ENCODE peak calls at places on chromosomes 6 and 20, in four cellular contexts. S is colonic mucosa, J is AG09309, W is A549. M is an unnamed sample.

GRCh38 chr20:39871013-39871412 is 818.0 kb downstream of the MAFB start:
- DNase-seq in S (no peak), J (no peak), W (no peak), M (no peak)

GRCh38 chr6:33745558-33745957 is 1.1 kb downstream of the IP6K3 start:
- DNase-seq in S (no peak), J (no peak), W (no peak), M (no peak)

GRCh38 chr20:39021748-39022147 is 59.6 kb downstream of the DHX35 start:
- DNase-seq in S (no peak), J (no peak), W (no peak), M (no peak)

GRCh38 chr6:38179300-38179699 is 359.8 kb downstream of the ZFAND3 start:
- DNase-seq in S (no peak), J (no peak), W (no peak), M (no peak)

GRCh38 chr6:111721677-111722219 is 116.1 kb upstream of the TRAF3IP2 start:
- DNase-seq in S (peak), J (no peak), W (peak), M (peak)

GRCh38 chr6:107348224-107348623 is 111.1 kb downstream of the PDSS2 start:
- DNase-seq in S (no peak), J (no peak), W (peak), M (no peak)

GRCh38 chr20:20443509-20443908 is 75.6 kb downstream of the INSM1 start:
- DNase-seq in S (no peak), J (no peak), W (no peak), M (no peak)

GRCh38 chr6:48782230-48782629 is 671.2 kb upstream of the PTCHD4 start:
- DNase-seq in S (no peak), J (no peak), W (no peak), M (no peak)

GRCh38 chr6:111730835-111731234 is 125.2 kb upstream of the TRAF3IP2 start:
- DNase-seq in S (no peak), J (no peak), W (no peak), M (no peak)

GRCh38 chr20:35151739-35152138 is 4.6 kb upstream of the EDEM2 start:
- DNase-seq in S (no peak), J (no peak), W (no peak), M (no peak)

GRCh38 chr20:20552076-20552475 is 160.4 kb downstream of the RALGAPA2 start:
- DNase-seq in S (no peak), J (no peak), W (no peak), M (no peak)

GRCh38 chr6:135869857-135870256 is 18.4 kb downstream of the PDE7B start:
- DNase-seq in S (no peak), J (no peak), W (no peak), M (no peak)

GRCh38 chr6:122109075-122109474 is 290.4 kb upstream of the HSF2 start:
- DNase-seq in S (no peak), J (no peak), W (no peak), M (no peak)

GRCh38 chr6:7267521-7268091 is 45.4 kb downstream of the SSR1 start:
- DNase-seq in S (no peak), J (peak), W (peak), M (no peak)

GRCh38 chr6:133067960-133068359 is 173.2 kb upstream of the EYA4 start:
- DNase-seq in S (no peak), J (no peak), W (no peak), M (no peak)

GRCh38 chr20:58023781-58024180 is 204.7 kb downstream of the ANKRD60 start:
- DNase-seq in S (no peak), J (no peak), W (no peak), M (no peak)

GRCh38 chr6:3343089-3343901 is 84.5 kb downstream of the PSMG4 start:
- DNase-seq in S (no peak), J (no peak), W (no peak), M (peak)

GRCh38 chr20:43716757-43717615 is 9.8 kb downstream of the GTSF1L start:
- DNase-seq in S (no peak), J (no peak), W (no peak), M (no peak)

GRCh38 chr6:13188306-13188705 is 140.0 kb downstream of the TBC1D7 start:
- DNase-seq in S (no peak), J (no peak), W (no peak), M (no peak)

GRCh38 chr20:62346398-62347150 is 20.5 kb downstream of the LAMA5 start:
- DNase-seq in S (no peak), J (no peak), W (no peak), M (no peak)

GRCh38 chr6:131062245-131063027 is 609 bp downstream of the EPB41L2 start:
- DNase-seq in S (peak), J (no peak), W (no peak), M (peak)

GRCh38 chr6:169075211-169075621 is 178.4 kb downstream of the THBS2 start:
- DNase-seq in S (peak), J (peak), W (no peak), M (no peak)

GRCh38 chr6:56043076-56043475 is 167.7 kb upstream of the BMP5 start:
- DNase-seq in S (no peak), J (no peak), W (no peak), M (no peak)

GRCh38 chr6:77383026-77383425 is 80.3 kb downstream of the HTR1B start:
- DNase-seq in S (no peak), J (no peak), W (no peak), M (peak)

GRCh38 chr6:501891-502601 is 110.5 kb downstream of the IRF4 start:
- DNase-seq in S (no peak), J (no peak), W (no peak), M (no peak)

GRCh38 chr6:112780498-112781096 is 433.5 kb downstream of the RFPL4B start:
- DNase-seq in S (peak), J (peak), W (peak), M (peak)

GRCh38 chr6:29653452-29654038 is 3.3 kb upstream of the MOG start:
- DNase-seq in S (peak), J (peak), W (peak), M (peak)

GRCh38 chr20:35093245-35093884 is 758 bp upstream of the TRPC4AP start:
- DNase-seq in S (no peak), J (peak), W (peak), M (peak)

GRCh38 chr20:47971321-47971781 is 186.1 kb upstream of the SULF2 start:
- DNase-seq in S (no peak), J (no peak), W (no peak), M (no peak)

GRCh38 chr6:147906361-147906760 is 397.9 kb downstream of the SAMD5 start:
- DNase-seq in S (no peak), J (peak), W (no peak), M (no peak)

GRCh38 chr6:21341910-21342309 is 251.6 kb upstream of the SOX4 start:
- DNase-seq in S (no peak), J (no peak), W (no peak), M (peak)

GRCh38 chr6:11598687-11599086 is 61.1 kb downstream of the TMEM170B start:
- DNase-seq in S (no peak), J (no peak), W (peak), M (no peak)

GRCh38 chr20:23187759-23188158 is 101.6 kb upstream of the CD93 start:
- DNase-seq in S (no peak), J (no peak), W (peak), M (no peak)

GRCh38 chr6:33850869-33851541 is 47.2 kb upstream of the MLN start:
- DNase-seq in S (no peak), J (no peak), W (no peak), M (no peak)

GRCh38 chr6:26330835-26331808 is 33.9 kb upstream of the BTN3A2 start:
- DNase-seq in S (peak), J (no peak), W (peak), M (peak)

M was measured in cardiac muscle cell.